ENCODE peak calls at places on chromosome 20, in four cellular contexts. P is dorsolateral prefrontal cortex, M is BJ, Z is cardiac muscle cell. V is an unnamed sample.

GRCh38 chr20:53080969-53081871 is 109.1 kb downstream of the TSHZ2 start:
- DNase-seq in Z (peak), P (no peak), M (no peak), V (no peak)

GRCh38 chr20:13009682-13010406 is 1.1 kb downstream of the SPTLC3 start:
- DNase-seq in P (no peak), M (peak), Z (peak), V (peak)

GRCh38 chr20:36070451-36070850 is 84.1 kb upstream of the EPB41L1 start:
- DNase-seq in P (peak), M (no peak), Z (peak), V (no peak)

GRCh38 chr20:47397652-47398301 is 41.3 kb upstream of the ZMYND8 start:
- DNase-seq in Z (no peak), M (no peak), P (no peak), V (no peak)

GRCh38 chr20:20768202-20768815 is 55.9 kb upstream of the RALGAPA2 start:
- DNase-seq in M (no peak), P (no peak), Z (no peak), V (no peak)

GRCh38 chr20:50199703-50200102 is 9.1 kb downstream of the CEBPB start:
- DNase-seq in P (no peak), M (no peak), Z (no peak), V (no peak)

GRCh38 chr20:21767739-21768223 is 62.3 kb downstream of the PAX1 start:
- DNase-seq in Z (no peak), M (no peak), P (no peak), V (no peak)

GRCh38 chr20:13865825-13866351 is 81.1 kb downstream of the NDUFAF5 start:
- DNase-seq in M (peak), Z (no peak), P (no peak), V (no peak)

GRCh38 chr20:1102016-1102415 is 16.4 kb upstream of the PSMF1 start:
- DNase-seq in P (no peak), Z (no peak), M (no peak), V (no peak)

GRCh38 chr20:1618954-1619550 is 757 bp downstream of the SIRPB1 start:
- DNase-seq in M (no peak), Z (no peak), P (no peak), V (no peak)

GRCh38 chr20:34976286-34976685 is 20.6 kb downstream of the MYH7B start:
- DNase-seq in Z (no peak), M (no peak), P (no peak), V (no peak)

GRCh38 chr20:60882776-60883303 is 369.2 kb upstream of the CDH4 start:
- DNase-seq in M (no peak), Z (no peak), P (no peak), V (no peak)

GRCh38 chr20:49674383-49675352 is 39.0 kb downstream of the B4GALT5 start:
- DNase-seq in Z (peak), M (no peak), P (no peak), V (peak)

GRCh38 chr20:15560936-15561531 is 1012.2 kb downstream of the KIF16B start:
- DNase-seq in P (no peak), M (no peak), Z (no peak), V (no peak)

GRCh38 chr20:47382746-47383145 is 26.2 kb upstream of the ZMYND8 start:
- DNase-seq in Z (no peak), M (no peak), P (no peak), V (no peak)

GRCh38 chr20:59751075-59751711 is 146.9 kb downstream of the PHACTR3 start:
- DNase-seq in M (peak), Z (peak), P (peak), V (no peak)

GRCh38 chr20:3777726-3778629 is 3.3 kb downstream of the SPEF1 start:
- DNase-seq in M (no peak), Z (peak), P (peak), V (no peak)
- H3K4me3 ChIP-seq in M (peak), Z (peak), P (peak), V (peak)

GRCh38 chr20:57743450-57744095 is 33.8 kb upstream of the PMEPA1 start:
- DNase-seq in Z (no peak), M (no peak), P (no peak), V (no peak)

GRCh38 chr20:57738484-57738883 is 28.7 kb upstream of the PMEPA1 start:
- DNase-seq in Z (no peak), P (no peak), M (no peak), V (no peak)

GRCh38 chr20:57744206-57744605 is 34.4 kb upstream of the PMEPA1 start:
- DNase-seq in M (no peak), P (no peak), Z (no peak), V (no peak)

GRCh38 chr20:57746201-57746600 is 36.4 kb upstream of the PMEPA1 start:
- DNase-seq in M (no peak), Z (no peak), P (no peak), V (no peak)

GRCh38 chr20:57742506-57743180 is 32.8 kb upstream of the PMEPA1 start:
- DNase-seq in P (no peak), Z (no peak), M (no peak), V (no peak)
- TF ChIP-seq CTCF in P (no peak), Z (no peak), M (no peak), V (no peak)

GRCh38 chr20:32581839-32582658 is 3.1 kb downstream of the NOL4L start:
- DNase-seq in M (no peak), Z (no peak), P (no peak), V (no peak)

GRCh38 chr20:32585011-32585518 is at the start of gene NOL4L:
- DNase-seq in P (no peak), Z (peak), M (no peak), V (no peak)

GRCh38 chr20:32582659-32583580 is 2.2 kb downstream of the NOL4L start:
- DNase-seq in P (no peak), Z (peak), M (no peak), V (no peak)

GRCh38 chr20:32585519-32586127 is 490 bp upstream of the NOL4L start:
- DNase-seq in P (no peak), Z (no peak), M (no peak), V (no peak)

DNA sequence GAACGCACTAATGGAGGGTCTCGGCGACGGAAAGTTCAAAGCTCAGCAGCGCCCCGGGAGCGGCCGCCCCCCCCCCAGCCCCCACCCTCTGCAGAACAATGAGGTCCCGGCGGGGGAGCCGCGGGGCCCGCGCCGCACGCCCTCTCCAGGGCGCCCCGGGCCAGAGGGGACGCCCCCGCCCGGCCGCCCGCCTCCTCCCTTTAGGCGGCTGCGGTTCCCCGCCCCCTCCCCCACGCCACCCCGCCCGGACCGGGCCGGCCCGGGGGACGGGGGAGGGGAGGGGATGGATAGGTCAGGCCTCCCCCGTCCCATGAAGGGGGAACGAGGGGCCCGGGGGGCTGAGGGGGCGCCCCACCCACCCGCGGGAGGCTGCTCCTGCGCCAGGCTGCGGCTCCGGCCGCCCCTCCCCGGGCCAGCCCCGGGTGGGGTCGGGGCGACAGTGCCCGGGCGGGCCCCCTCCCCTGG is 1.5 kb downstream of the NOL4L start:
- DNase-seq in Z (peak), P (no peak), M (no peak), V (no peak)
- H3K4me3 ChIP-seq in Z (peak), P (peak), M (peak), V (peak)

DNA sequence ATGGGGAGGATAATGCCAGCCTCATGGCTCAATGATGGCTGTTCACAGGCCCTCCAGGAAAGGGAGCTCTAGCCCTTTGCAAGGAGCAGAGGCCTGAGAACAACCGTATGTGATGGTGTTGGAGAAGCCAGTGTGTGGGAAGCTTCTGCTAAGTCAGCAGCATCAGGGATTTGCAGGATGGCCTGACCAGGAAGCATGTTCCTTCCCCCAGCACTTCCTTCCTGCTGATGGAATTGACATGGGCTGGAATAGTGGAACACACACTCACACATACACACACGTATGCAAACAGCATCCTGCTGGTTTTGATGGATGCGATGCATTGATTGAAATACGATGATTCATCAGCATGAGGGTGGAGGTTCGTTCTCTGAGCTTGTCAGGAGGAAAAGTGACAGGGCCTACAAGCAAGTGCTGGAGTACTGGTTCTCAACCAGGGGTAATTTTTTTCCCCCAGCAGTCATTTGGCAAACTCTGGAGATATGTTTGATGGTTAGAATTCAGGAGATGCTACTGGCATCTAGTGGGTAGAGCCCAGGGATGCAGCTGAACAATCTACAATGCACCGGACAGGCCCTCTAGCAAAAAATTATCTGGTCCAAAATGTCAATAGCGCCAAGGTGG is 229.1 kb downstream of the NFATC2 start:
- DNase-seq in M (no peak), Z (no peak), P (no peak), V (no peak)
- TF ChIP-seq CTCF in M (no peak), Z (no peak), P (no peak), V (no peak)

DNA sequence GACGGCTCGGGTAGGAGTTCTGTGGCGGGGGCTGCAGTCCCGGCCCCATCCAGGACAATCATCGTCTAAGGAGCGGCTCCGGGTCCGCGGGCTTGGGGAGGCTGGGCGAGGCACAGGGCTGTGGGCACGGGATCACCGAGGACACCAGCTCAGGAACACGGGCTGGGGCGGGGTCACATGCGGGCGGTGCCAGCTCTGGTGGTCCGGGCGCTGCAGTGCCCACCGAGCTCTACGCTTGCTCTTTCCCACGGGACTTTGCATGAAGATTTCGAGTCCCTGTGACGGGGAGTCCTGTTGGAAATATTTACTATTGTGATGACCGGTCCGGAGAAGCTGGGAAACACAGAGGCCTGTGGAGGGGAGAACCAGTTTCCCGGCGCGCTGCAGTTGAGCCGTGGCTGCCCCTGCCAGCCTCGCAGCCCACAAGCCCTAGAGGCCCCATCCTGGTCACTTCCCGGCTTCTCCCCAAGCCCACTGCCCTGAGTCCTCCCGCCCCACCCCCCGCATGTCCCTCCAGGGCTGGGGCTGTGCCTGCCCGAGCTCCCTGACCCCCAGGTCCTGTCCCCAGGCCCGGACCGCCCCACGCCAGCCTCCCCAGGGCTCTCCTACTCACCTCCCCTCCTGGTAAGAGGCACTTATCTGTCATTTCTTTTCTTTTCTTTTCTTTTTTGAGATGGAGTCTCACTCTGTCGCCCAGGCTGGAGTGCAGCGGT is 20.7 kb downstream of the SLC17A9 start:
- DNase-seq in P (no peak), M (no peak), Z (no peak), V (no peak)
- H3K4me3 ChIP-seq in P (peak), M (no peak), Z (no peak), V (no peak)

GRCh38 chr20:11143481-11143880 is 469.7 kb upstream of the JAG1 start:
- DNase-seq in M (no peak), P (no peak), Z (peak), V (no peak)

GRCh38 chr20:11144114-11144513 is 470.3 kb upstream of the JAG1 start:
- DNase-seq in Z (peak), M (peak), P (no peak), V (peak)

GRCh38 chr20:11136691-11137090 is 462.9 kb upstream of the JAG1 start:
- DNase-seq in Z (no peak), M (no peak), P (no peak), V (peak)

DNA sequence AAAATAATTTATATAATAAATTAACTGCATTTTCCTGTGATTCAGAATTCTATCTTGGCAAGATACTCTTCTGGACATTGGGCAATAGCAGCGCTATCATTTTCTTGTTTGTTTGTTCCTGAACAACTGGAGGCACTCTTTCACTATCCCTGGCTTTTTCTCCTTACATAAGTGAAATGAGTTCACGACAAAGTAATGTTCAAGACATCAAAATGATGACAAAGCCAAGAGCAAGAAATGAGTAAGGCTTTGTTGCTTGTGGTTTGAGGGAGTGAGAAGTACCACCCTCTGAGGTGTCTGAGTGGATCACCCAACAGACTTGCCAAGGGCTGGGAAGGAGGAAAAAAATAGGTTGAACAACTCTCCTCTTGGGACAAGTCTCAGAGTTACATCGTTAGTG is 466.6 kb upstream of the JAG1 start:
- DNase-seq in M (no peak), P (no peak), Z (peak), V (peak)
- TF ChIP-seq CTCF in M (no peak), P (no peak), Z (no peak), V (no peak)

GRCh38 chr20:33796907-33797544 is 14.1 kb upstream of the CHMP4B start:
- DNase-seq in M (no peak), P (no peak), Z (no peak), V (no peak)
- H3K4me3 ChIP-seq in M (no peak), P (no peak), Z (no peak), V (no peak)

GRCh38 chr20:45545754-45546453 is 1.3 kb downstream of the EPPIN start:
- DNase-seq in Z (peak), P (no peak), M (no peak), V (no peak)
- TF ChIP-seq CTCF in Z (peak), P (peak), M (peak), V (peak)

V was measured in astrocyte of the cerebellum.